ENCODE peak calls at places on chromosomes 1 and 21, in eight cellular contexts. J, O, G, Q, V, R, X and K are unnamed samples.

GRCh38 chr1:23699280-23700179 is 7.9 kb downstream of the RPL11 start:
- DNase-seq in Q (no peak), R (no peak), X (no peak), O (no peak), J (no peak), V (no peak), G (no peak), K (no peak)

GRCh38 chr1:99527545-99527944 is 118.4 kb upstream of the PALMD start:
- DNase-seq in V (no peak), O (no peak), R (no peak), G (no peak), Q (no peak), X (no peak), J (no peak), K (no peak)

GRCh38 chr21:42474043-42474831 is 21.8 kb downstream of the RSPH1 start:
- DNase-seq in V (no peak), X (no peak), G (no peak), Q (peak; percentile 83), R (peak; percentile 47), O (no peak), J (no peak), K (no peak)

GRCh38 chr1:33219886-33220661 is 36.2 kb upstream of the ZNF362 start:
- DNase-seq in O (no peak), J (no peak), V (peak; percentile 52), R (no peak), G (no peak), Q (peak; percentile 92), X (no peak), K (no peak)

GRCh38 chr1:9249534-9250335 is 15.2 kb downstream of the H6PD start:
- DNase-seq in G (no peak), R (no peak), V (no peak), X (peak; percentile 23), J (peak; percentile 28), O (no peak), Q (no peak), K (no peak)

GRCh38 chr1:16124377-16125087 is 31.3 kb downstream of the EPHA2 start:
- DNase-seq in V (no peak), R (no peak), Q (no peak), O (no peak), J (no peak), G (no peak), X (no peak), K (no peak)

GRCh38 chr1:81424056-81424455 is 376.7 kb upstream of the ADGRL2 start:
- DNase-seq in O (no peak), V (peak; percentile 39), X (no peak), Q (no peak), G (no peak), J (no peak), R (no peak), K (no peak)

GRCh38 chr1:78054559-78054958 is 8.8 kb downstream of the GIPC2 start:
- DNase-seq in R (no peak), G (no peak), Q (no peak), X (no peak), O (no peak), J (no peak), V (no peak), K (no peak)

GRCh38 chr1:247077768-247078314 is 770 bp downstream of the ZNF670 start:
- DNase-seq in O (no peak), X (no peak), V (no peak), G (no peak), Q (peak; percentile 10), R (no peak), J (no peak), K (no peak)

GRCh38 chr1:38028671-38029070 is 16.1 kb downstream of the UTP11 start:
- DNase-seq in X (no peak), V (no peak), J (no peak), R (no peak), Q (no peak), G (no peak), O (no peak), K (no peak)

GRCh38 chr1:28893403-28894102 is 20.8 kb upstream of the EPB41 start:
- DNase-seq in X (no peak), R (no peak), V (no peak), J (peak; percentile 29), G (peak; percentile 30), Q (no peak), O (no peak), K (no peak)

GRCh38 chr21:45523411-45524101 is 18.7 kb downstream of the SLC19A1 start:
- DNase-seq in X (no peak), J (peak; percentile 10), R (peak; percentile 49), V (no peak), Q (no peak), G (no peak), O (no peak), K (peak; percentile 38)

GRCh38 chr1:91609571-91609970 is 108.9 kb downstream of the CDC7 start:
- DNase-seq in X (no peak), O (peak; percentile 48), V (no peak), J (no peak), Q (peak; percentile 76), G (no peak), R (no peak), K (no peak)

GRCh38 chr1:24850353-24850905 is 79.6 kb downstream of the RUNX3 start:
- DNase-seq in J (no peak), R (no peak), V (no peak), O (no peak), Q (no peak), X (no peak), G (no peak), K (no peak)

GRCh38 chr1:1170891-1171550 is 2.7 kb upstream of the TTLL10 start:
- DNase-seq in G (no peak), Q (no peak), J (no peak), O (no peak), R (no peak), X (no peak), V (no peak), K (peak; percentile 22)

GRCh38 chr1:167273027-167273800 is 52.5 kb downstream of the POU2F1 start:
- DNase-seq in V (peak; percentile 23), O (no peak), J (no peak), X (no peak), R (no peak), Q (no peak), G (peak; percentile 16), K (no peak)

GRCh38 chr1:50570064-50570463 is 146.8 kb upstream of the DMRTA2 start:
- DNase-seq in G (no peak), V (no peak), R (no peak), Q (no peak), O (no peak), X (no peak), J (no peak), K (no peak)

GRCh38 chr1:114103992-114104391 is 49.7 kb downstream of the SYT6 start:
- DNase-seq in X (no peak), V (no peak), Q (no peak), G (no peak), R (no peak), O (no peak), J (no peak), K (no peak)